ENCODE peak calls at places on chromosomes 16 and 17, in four cellular contexts. I is glutamatergic neuron, P is EL, H is NCI-H1092 treated with DMSO at 0.1 percent for 48 hours. A is an unnamed sample.

GRCh38 chr16:5018791-5019190 is 14.9 kb downstream of the NAGPA start:
- DNase-seq in I (no peak), P (no peak), H (no peak), A (no peak)

GRCh38 chr17:68133370-68134045 is 98.0 kb downstream of the KPNA2 start:
- DNase-seq in I (no peak), P (no peak), H (no peak), A (no peak)

GRCh38 chr16:71360378-71360777 is 1.9 kb downstream of the CALB2 start:
- DNase-seq in I (no peak), P (peak; percentile 86), H (no peak), A (peak; percentile 59)

GRCh38 chr17:28008526-28008925 is 34.0 kb upstream of the NLK start:
- DNase-seq in I (no peak), P (peak; percentile 51), H (no peak), A (peak; percentile 79)

GRCh38 chr16:21684199-21684598 is 20.4 kb downstream of the OTOA start:
- DNase-seq in I (no peak), P (no peak), H (peak; percentile 33), A (peak; percentile 17)

GRCh38 chr17:5011928-5012327 is 14.2 kb downstream of the KIF1C start:
- DNase-seq in I (no peak), P (peak; percentile 50), H (no peak), A (peak; percentile 80)

GRCh38 chr16:76946879-76947278 is 244.1 kb upstream of the MON1B start:
- DNase-seq in I (no peak), P (no peak), H (no peak), A (no peak)

GRCh38 chr16:22318690-22319358 is 21.6 kb downstream of the POLR3E start:
- DNase-seq in I (peak; percentile 68), P (peak; percentile 36), H (no peak), A (peak; percentile 71)